ENCODE peak calls at places on chromosomes 7 and 10, in eight cellular contexts. L is A549, O is sigmoid colon, P is HepG2, H is stomach, W is transverse colon, Z is tibial nerve, V is esophagus muscularis mucosa. M is an unnamed sample.

GRCh38 chr7:12030116-12030515 is 181.0 kb upstream of the TMEM106B start:
- DNase-seq in L (no peak), O (no peak), P (no peak), H (no peak), W (no peak), Z (no peak), V (no peak), M (no peak)

GRCh38 chr10:129725011-129725410 is 239.1 kb downstream of the EBF3 start:
- DNase-seq in L (no peak), O (no peak), P (no peak), H (no peak), W (no peak), Z (no peak), V (no peak), M (no peak)

GRCh38 chr10:71396714-71397339 is at the start of gene CDH23:
- DNase-seq in L (peak), O (peak), P (no peak), H (peak), W (peak), Z (no peak), V (no peak), M (peak)

GRCh38 chr10:84293574-84294016 is 34.8 kb upstream of the CCSER2 start:
- DNase-seq in L (no peak), O (no peak), P (no peak), H (no peak), W (no peak), Z (no peak), V (no peak), M (no peak)

GRCh38 chr10:14653271-14654161 is 121.2 kb downstream of the FAM107B start:
- DNase-seq in L (peak), O (no peak), P (no peak), H (peak), W (no peak), Z (no peak), V (no peak), M (no peak)

GRCh38 chr10:122374859-122375721 is 582 bp downstream of the PLEKHA1 start:
- DNase-seq in L (peak), O (peak), P (peak), H (peak), W (peak), Z (no peak), V (no peak), M (peak)

GRCh38 chr10:79068562-79069324 is at the start of gene ZMIZ1:
- DNase-seq in L (peak), O (peak), P (peak), H (peak), W (peak), Z (peak), V (peak), M (peak)

GRCh38 chr10:11547111-11547625 is 64.3 kb downstream of the USP6NL start:
- DNase-seq in L (no peak), O (no peak), P (peak), H (no peak), W (no peak), Z (no peak), V (no peak), M (no peak)

GRCh38 chr10:7111574-7111973 is 299.3 kb downstream of the SFMBT2 start:
- DNase-seq in L (no peak), O (no peak), P (no peak), H (no peak), W (no peak), Z (no peak), V (no peak), M (no peak)

GRCh38 chr10:119250641-119251314 is 43.4 kb downstream of the GRK5 start:
- DNase-seq in L (peak), O (no peak), P (no peak), H (no peak), W (no peak), Z (no peak), V (no peak), M (no peak)

GRCh38 chr10:119362122-119362521 is 154.8 kb downstream of the GRK5 start:
- DNase-seq in L (no peak), O (no peak), P (peak), H (no peak), W (no peak), Z (no peak), V (no peak), M (peak)

GRCh38 chr10:62333988-62334682 is 40.0 kb upstream of the ZNF365 start:
- DNase-seq in L (no peak), O (no peak), P (no peak), H (no peak), W (no peak), Z (no peak), V (no peak), M (no peak)

GRCh38 chr10:71367279-71367678 is 29.4 kb upstream of the CDH23 start:
- DNase-seq in L (no peak), O (no peak), P (no peak), H (no peak), W (no peak), Z (no peak), V (no peak), M (no peak)

GRCh38 chr10:18822156-18822555 is 162.9 kb downstream of the ARL5B start:
- DNase-seq in L (peak), O (no peak), P (peak), H (no peak), W (no peak), Z (no peak), V (no peak), M (no peak)

GRCh38 chr10:95467162-95467599 is 94.0 kb downstream of the SORBS1 start:
- DNase-seq in L (no peak), O (peak), P (peak), H (peak), W (peak), Z (no peak), V (no peak), M (peak)

GRCh38 chr7:113159746-113160339 is 41.5 kb upstream of the SMIM30 start:
- DNase-seq in L (peak), O (no peak), P (peak), H (no peak), W (no peak), Z (no peak), V (no peak), M (no peak)

GRCh38 chr7:122054393-122054792 is 89.7 kb downstream of the AASS start:
- DNase-seq in L (no peak), O (no peak), P (no peak), H (no peak), W (no peak), Z (no peak), V (no peak), M (no peak)

DNA sequence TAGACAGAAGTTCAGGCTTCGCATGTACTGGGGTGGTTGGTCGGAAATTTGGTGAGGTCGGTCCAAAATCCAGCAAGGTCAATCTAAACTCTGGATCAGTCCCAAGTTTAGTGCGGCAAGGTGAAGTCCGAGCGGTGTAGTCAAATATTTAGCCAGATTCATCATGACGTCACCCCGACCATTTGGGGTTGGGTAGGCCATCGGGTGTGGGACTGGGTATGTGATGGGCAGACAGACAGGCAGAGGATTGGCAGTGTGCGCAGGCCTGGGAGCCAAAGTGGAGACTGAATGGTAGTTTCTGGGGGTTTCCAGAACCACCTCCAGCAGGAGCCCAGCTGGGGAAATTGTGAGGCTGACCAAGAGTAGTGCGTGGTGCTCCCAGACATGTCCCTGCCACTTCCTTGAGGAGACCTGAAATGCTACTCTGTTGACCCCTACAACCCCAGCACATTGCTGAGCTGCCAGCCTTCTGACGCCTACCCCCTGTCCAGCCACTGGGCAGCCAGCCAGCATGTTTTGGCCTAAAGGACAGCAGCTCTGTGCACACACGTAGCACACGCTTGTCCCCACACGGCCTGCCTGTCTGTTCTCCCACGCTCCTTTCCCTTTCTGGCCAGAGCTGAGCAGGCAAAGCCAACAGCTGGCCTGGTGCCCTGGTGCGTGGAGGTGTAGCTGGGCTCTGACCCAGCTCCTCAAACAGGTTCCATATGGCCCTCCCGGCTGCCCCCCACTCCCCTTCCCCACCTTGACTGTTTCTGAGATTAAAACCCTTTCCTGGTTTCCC is 55.9 kb downstream of the FAM241B start:
- DNase-seq in L (no peak), O (peak), P (no peak), H (peak), W (no peak), Z (no peak), V (no peak), M (peak)
- TF ChIP-seq EP300 in L (no peak), O (no peak), P (no peak), H (no peak), W (no peak), Z (no peak), V (no peak), M (no peak)

GRCh38 chr10:77713506-77714280 is 76.1 kb upstream of the KCNMA1 start:
- DNase-seq in L (no peak), O (no peak), P (no peak), H (no peak), W (no peak), Z (no peak), V (peak), M (no peak)

GRCh38 chr10:77711683-77712049 is 74.1 kb upstream of the KCNMA1 start:
- DNase-seq in L (no peak), O (no peak), P (no peak), H (no peak), W (no peak), Z (no peak), V (no peak), M (no peak)

GRCh38 chr10:77712207-77712606 is 74.6 kb upstream of the KCNMA1 start:
- DNase-seq in L (no peak), O (no peak), P (no peak), H (no peak), W (no peak), Z (no peak), V (peak), M (no peak)

GRCh38 chr10:77710081-77710551 is 72.5 kb upstream of the KCNMA1 start:
- DNase-seq in L (no peak), O (no peak), P (no peak), H (no peak), W (no peak), Z (no peak), V (peak), M (no peak)

GRCh38 chr10:77710759-77711682 is 73.4 kb upstream of the KCNMA1 start:
- DNase-seq in L (peak), O (peak), P (peak), H (peak), W (peak), Z (peak), V (peak), M (peak)
- TF ChIP-seq EP300 in L (no peak), O (no peak), P (no peak), H (no peak), W (no peak), Z (no peak), V (no peak), M (no peak)

DNA sequence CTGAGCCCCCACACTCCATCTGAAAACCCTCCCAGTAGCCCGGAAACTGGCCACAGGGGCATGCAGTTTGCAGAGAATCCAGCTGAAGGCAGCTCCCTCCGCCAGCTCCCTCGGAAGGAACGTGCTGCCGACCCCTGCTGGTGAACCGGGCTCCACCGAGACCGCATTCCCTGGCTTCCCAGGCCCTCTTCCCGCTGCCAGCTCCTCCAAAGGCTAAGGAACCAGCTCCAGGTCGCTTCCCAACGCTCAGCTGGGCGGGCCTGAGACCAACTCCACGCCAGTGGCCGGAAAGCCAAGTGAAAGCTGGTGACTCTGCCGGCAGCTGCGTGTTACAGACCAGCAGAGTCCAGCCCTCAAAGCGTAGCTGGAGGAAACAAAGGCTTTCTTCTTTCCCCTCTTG is 35.8 kb downstream of the GPER1 start:
- DNase-seq in L (peak), O (peak), P (peak), H (peak), W (peak), Z (peak), V (peak), M (peak)
- TF ChIP-seq EP300 in L (no peak), O (no peak), P (no peak), H (no peak), W (no peak), Z (no peak), V (no peak), M (no peak)

GRCh38 chr10:98107644-98108430 is 26.6 kb upstream of the R3HCC1L start:
- DNase-seq in L (no peak), O (no peak), P (no peak), H (no peak), W (no peak), Z (no peak), V (peak), M (no peak)

GRCh38 chr10:98110356-98110755 is 24.1 kb upstream of the R3HCC1L start:
- DNase-seq in L (no peak), O (no peak), P (no peak), H (no peak), W (no peak), Z (no peak), V (no peak), M (no peak)

GRCh38 chr10:98104125-98104524 is 30.3 kb upstream of the R3HCC1L start:
- DNase-seq in L (no peak), O (no peak), P (no peak), H (no peak), W (no peak), Z (no peak), V (peak), M (no peak)

GRCh38 chr10:98101366-98101765 is 33.1 kb upstream of the R3HCC1L start:
- DNase-seq in L (no peak), O (no peak), P (no peak), H (no peak), W (no peak), Z (no peak), V (peak), M (no peak)

DNA sequence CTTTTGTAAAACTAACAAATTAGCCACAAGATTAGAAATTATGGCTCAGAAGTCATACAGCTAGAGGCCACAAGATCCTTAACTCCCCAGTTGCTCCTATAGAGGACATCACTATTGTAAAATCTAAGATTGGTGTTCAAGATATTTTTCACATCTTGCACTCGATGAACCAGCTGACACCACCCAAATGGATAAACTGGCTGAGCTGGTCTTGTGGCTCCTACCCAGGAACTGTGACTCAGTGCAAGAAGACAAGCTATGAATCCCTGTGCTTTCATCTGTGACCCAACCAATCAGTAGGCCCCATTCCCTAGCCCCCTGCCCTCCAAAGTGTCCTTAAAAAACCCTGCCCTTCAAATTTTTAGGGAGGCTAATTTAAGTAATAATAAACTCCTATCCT is 27.9 kb upstream of the R3HCC1L start:
- DNase-seq in L (no peak), O (no peak), P (no peak), H (no peak), W (no peak), Z (no peak), V (peak), M (no peak)
- TF ChIP-seq EP300 in L (no peak), O (no peak), P (no peak), H (no peak), W (no peak), Z (no peak), V (no peak), M (no peak)

GRCh38 chr10:88657901-88658300 is 6.3 kb upstream of the LIPF start:
- DNase-seq in L (no peak), O (no peak), P (no peak), H (no peak), W (no peak), Z (no peak), V (no peak), M (no peak)
- TF ChIP-seq EP300 in L (no peak), O (no peak), P (no peak), H (no peak), W (no peak), Z (no peak), V (no peak), M (no peak)

DNA sequence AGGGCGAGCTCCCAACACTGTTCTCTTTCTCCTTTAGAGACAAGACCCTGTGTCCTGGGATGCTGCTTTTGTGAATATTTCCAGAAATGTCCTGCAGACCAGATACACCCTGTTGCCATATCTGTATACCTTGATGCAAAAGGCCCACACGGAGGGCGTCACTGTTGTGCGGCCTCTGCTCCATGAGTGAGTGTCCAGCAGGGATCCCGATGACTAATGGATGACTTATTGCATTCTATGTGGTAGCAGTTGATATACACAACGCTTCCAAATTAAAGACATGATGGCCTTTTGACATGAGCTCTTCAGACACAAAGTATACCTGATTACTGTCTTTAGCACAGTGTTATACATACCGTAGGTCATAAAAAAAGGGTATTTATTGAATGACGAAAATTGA is 45.0 kb upstream of the MGAM2 start:
- DNase-seq in L (no peak), O (no peak), P (no peak), H (no peak), W (no peak), Z (no peak), V (peak), M (no peak)
- TF ChIP-seq EP300 in L (no peak), O (no peak), P (no peak), H (no peak), W (no peak), Z (no peak), V (no peak), M (no peak)

GRCh38 chr7:102451371-102452054 is 13.2 kb downstream of the ALKBH4 start:
- DNase-seq in L (no peak), O (no peak), P (peak), H (no peak), W (no peak), Z (no peak), V (no peak), M (no peak)
- TF ChIP-seq EP300 in L (no peak), O (no peak), P (no peak), H (no peak), W (no peak), Z (no peak), V (no peak), M (no peak)

M was measured in ovary.